ENCODE peak calls at places on chromosome 1, in eight cellular contexts. One of them, this sample, is unnamed.

GRCh38 chr1:247471445-247472016 is 13.6 kb upstream of the OR2B11 start:
- DNase-seq in germinal center: peak; percentile 7
- DNase-seq in activated CD8-positive, alpha-beta memory T cell treated with anti-CD3 and anti-CD28 coated beads for 48 hours: no peak
- DNase-seq in left ventricle myocardium superior: no peak
- DNase-seq in AG20443: no peak
- DNase-seq in skeletal muscle cell: no peak
- DNase-seq in stimulated activated CD4-positive, alpha-beta T cell treated with anti-CD3 and anti-CD28 coated beads, Interleukin-2, amount 100 ng/mL, for 24 hours: no peak
- DNase-seq in amygdala: no peak
- DNase-seq in this sample: no peak

GRCh38 chr1:7299994-7300393 is 471.1 kb upstream of the VAMP3 start:
- DNase-seq in stimulated activated CD4-positive, alpha-beta T cell treated with anti-CD3 and anti-CD28 coated beads, Interleukin-2, amount 100 ng/mL, for 24 hours: no peak
- DNase-seq in AG20443: peak; percentile 54
- DNase-seq in activated CD8-positive, alpha-beta memory T cell treated with anti-CD3 and anti-CD28 coated beads for 48 hours: no peak
- DNase-seq in germinal center: no peak
- DNase-seq in amygdala: no peak
- DNase-seq in left ventricle myocardium superior: no peak
- DNase-seq in skeletal muscle cell: peak; percentile 76
- DNase-seq in this sample: peak; percentile 57

GRCh38 chr1:222627232-222627631 is 9.3 kb downstream of the MIA3 start:
- DNase-seq in stimulated activated CD4-positive, alpha-beta T cell treated with anti-CD3 and anti-CD28 coated beads, Interleukin-2, amount 100 ng/mL, for 24 hours: no peak
- DNase-seq in activated CD8-positive, alpha-beta memory T cell treated with anti-CD3 and anti-CD28 coated beads for 48 hours: no peak
- DNase-seq in amygdala: no peak
- DNase-seq in skeletal muscle cell: peak; percentile 62
- DNase-seq in AG20443: peak; percentile 67
- DNase-seq in germinal center: no peak
- DNase-seq in left ventricle myocardium superior: no peak
- DNase-seq in this sample: no peak

GRCh38 chr1:223474804-223475203 is 81.6 kb downstream of the CCDC185 start:
- DNase-seq in skeletal muscle cell: no peak
- DNase-seq in activated CD8-positive, alpha-beta memory T cell treated with anti-CD3 and anti-CD28 coated beads for 48 hours: no peak
- DNase-seq in AG20443: no peak
- DNase-seq in germinal center: no peak
- DNase-seq in left ventricle myocardium superior: no peak
- DNase-seq in amygdala: no peak
- DNase-seq in stimulated activated CD4-positive, alpha-beta T cell treated with anti-CD3 and anti-CD28 coated beads, Interleukin-2, amount 100 ng/mL, for 24 hours: no peak
- DNase-seq in this sample: no peak

GRCh38 chr1:1425753-1426495 is 4.8 kb upstream of the ANKRD65 start:
- DNase-seq in skeletal muscle cell: no peak
- DNase-seq in germinal center: no peak
- DNase-seq in stimulated activated CD4-positive, alpha-beta T cell treated with anti-CD3 and anti-CD28 coated beads, Interleukin-2, amount 100 ng/mL, for 24 hours: no peak
- DNase-seq in activated CD8-positive, alpha-beta memory T cell treated with anti-CD3 and anti-CD28 coated beads for 48 hours: no peak
- DNase-seq in AG20443: peak; percentile 16
- DNase-seq in left ventricle myocardium superior: no peak
- DNase-seq in amygdala: no peak
- DNase-seq in this sample: no peak

GRCh38 chr1:69737527-69738176 is 169.9 kb downstream of the LRRC7 start:
- DNase-seq in activated CD8-positive, alpha-beta memory T cell treated with anti-CD3 and anti-CD28 coated beads for 48 hours: no peak
- DNase-seq in left ventricle myocardium superior: no peak
- DNase-seq in stimulated activated CD4-positive, alpha-beta T cell treated with anti-CD3 and anti-CD28 coated beads, Interleukin-2, amount 100 ng/mL, for 24 hours: no peak
- DNase-seq in AG20443: peak; percentile 54
- DNase-seq in skeletal muscle cell: peak; percentile 29
- DNase-seq in germinal center: no peak
- DNase-seq in amygdala: no peak
- DNase-seq in this sample: peak; percentile 48

GRCh38 chr1:186985889-186986491 is 157.2 kb downstream of the PLA2G4A start:
- DNase-seq in activated CD8-positive, alpha-beta memory T cell treated with anti-CD3 and anti-CD28 coated beads for 48 hours: no peak
- DNase-seq in germinal center: no peak
- DNase-seq in amygdala: no peak
- DNase-seq in stimulated activated CD4-positive, alpha-beta T cell treated with anti-CD3 and anti-CD28 coated beads, Interleukin-2, amount 100 ng/mL, for 24 hours: no peak
- DNase-seq in skeletal muscle cell: no peak
- DNase-seq in left ventricle myocardium superior: no peak
- DNase-seq in AG20443: peak; percentile 51
- DNase-seq in this sample: peak; percentile 41

GRCh38 chr1:201013991-201014815 is 9.3 kb downstream of the KIF21B start:
- DNase-seq in skeletal muscle cell: no peak
- DNase-seq in left ventricle myocardium superior: no peak
- DNase-seq in stimulated activated CD4-positive, alpha-beta T cell treated with anti-CD3 and anti-CD28 coated beads, Interleukin-2, amount 100 ng/mL, for 24 hours: no peak
- DNase-seq in activated CD8-positive, alpha-beta memory T cell treated with anti-CD3 and anti-CD28 coated beads for 48 hours: no peak
- DNase-seq in germinal center: no peak
- DNase-seq in AG20443: no peak
- DNase-seq in amygdala: peak; percentile 64
- DNase-seq in this sample: no peak

GRCh38 chr1:234659538-234659937 is 49.6 kb upstream of the IRF2BP2 start:
- DNase-seq in AG20443: peak; percentile 80
- DNase-seq in activated CD8-positive, alpha-beta memory T cell treated with anti-CD3 and anti-CD28 coated beads for 48 hours: no peak
- DNase-seq in left ventricle myocardium superior: no peak
- DNase-seq in amygdala: no peak
- DNase-seq in stimulated activated CD4-positive, alpha-beta T cell treated with anti-CD3 and anti-CD28 coated beads, Interleukin-2, amount 100 ng/mL, for 24 hours: no peak
- DNase-seq in germinal center: no peak
- DNase-seq in skeletal muscle cell: peak; percentile 56
- DNase-seq in this sample: peak; percentile 76

GRCh38 chr1:242405947-242406346 is 118.5 kb downstream of the PLD5 start:
- DNase-seq in activated CD8-positive, alpha-beta memory T cell treated with anti-CD3 and anti-CD28 coated beads for 48 hours: no peak
- DNase-seq in stimulated activated CD4-positive, alpha-beta T cell treated with anti-CD3 and anti-CD28 coated beads, Interleukin-2, amount 100 ng/mL, for 24 hours: no peak
- DNase-seq in AG20443: no peak
- DNase-seq in left ventricle myocardium superior: no peak
- DNase-seq in skeletal muscle cell: no peak
- DNase-seq in germinal center: no peak
- DNase-seq in amygdala: no peak
- DNase-seq in this sample: no peak

GRCh38 chr1:82177190-82177589 is 376.5 kb downstream of the ADGRL2 start:
- DNase-seq in skeletal muscle cell: peak; percentile 57
- DNase-seq in activated CD8-positive, alpha-beta memory T cell treated with anti-CD3 and anti-CD28 coated beads for 48 hours: no peak
- DNase-seq in stimulated activated CD4-positive, alpha-beta T cell treated with anti-CD3 and anti-CD28 coated beads, Interleukin-2, amount 100 ng/mL, for 24 hours: no peak
- DNase-seq in germinal center: no peak
- DNase-seq in left ventricle myocardium superior: no peak
- DNase-seq in AG20443: no peak
- DNase-seq in amygdala: no peak
- DNase-seq in this sample: no peak

GRCh38 chr1:95084317-95085176 is 11.8 kb upstream of the ALG14 start:
- DNase-seq in stimulated activated CD4-positive, alpha-beta T cell treated with anti-CD3 and anti-CD28 coated beads, Interleukin-2, amount 100 ng/mL, for 24 hours: no peak
- DNase-seq in activated CD8-positive, alpha-beta memory T cell treated with anti-CD3 and anti-CD28 coated beads for 48 hours: no peak
- DNase-seq in skeletal muscle cell: no peak
- DNase-seq in germinal center: peak; percentile 61
- DNase-seq in amygdala: no peak
- DNase-seq in AG20443: peak; percentile 18
- DNase-seq in left ventricle myocardium superior: no peak
- DNase-seq in this sample: peak; percentile 11

GRCh38 chr1:206472454-206472853 is 2.2 kb downstream of the IKBKE start:
- DNase-seq in AG20443: peak; percentile 67
- DNase-seq in stimulated activated CD4-positive, alpha-beta T cell treated with anti-CD3 and anti-CD28 coated beads, Interleukin-2, amount 100 ng/mL, for 24 hours: peak; percentile 34
- DNase-seq in left ventricle myocardium superior: no peak
- DNase-seq in activated CD8-positive, alpha-beta memory T cell treated with anti-CD3 and anti-CD28 coated beads for 48 hours: no peak
- DNase-seq in skeletal muscle cell: peak; percentile 69
- DNase-seq in amygdala: no peak
- DNase-seq in germinal center: no peak
- DNase-seq in this sample: peak; percentile 77

GRCh38 chr1:51936531-51936930 is 54.0 kb downstream of the RAB3B start:
- DNase-seq in germinal center: no peak
- DNase-seq in skeletal muscle cell: no peak
- DNase-seq in AG20443: no peak
- DNase-seq in left ventricle myocardium superior: no peak
- DNase-seq in stimulated activated CD4-positive, alpha-beta T cell treated with anti-CD3 and anti-CD28 coated beads, Interleukin-2, amount 100 ng/mL, for 24 hours: no peak
- DNase-seq in amygdala: no peak
- DNase-seq in activated CD8-positive, alpha-beta memory T cell treated with anti-CD3 and anti-CD28 coated beads for 48 hours: no peak
- DNase-seq in this sample: no peak

GRCh38 chr1:23473037-23473800 is 10.8 kb downstream of the ASAP3 start:
- DNase-seq in AG20443: no peak
- DNase-seq in activated CD8-positive, alpha-beta memory T cell treated with anti-CD3 and anti-CD28 coated beads for 48 hours: no peak
- DNase-seq in skeletal muscle cell: peak; percentile 31
- DNase-seq in amygdala: no peak
- DNase-seq in stimulated activated CD4-positive, alpha-beta T cell treated with anti-CD3 and anti-CD28 coated beads, Interleukin-2, amount 100 ng/mL, for 24 hours: no peak
- DNase-seq in germinal center: no peak
- DNase-seq in left ventricle myocardium superior: no peak
- DNase-seq in this sample: peak; percentile 65

GRCh38 chr1:19128965-19129514 is 81.0 kb downstream of the UBR4 start:
- DNase-seq in germinal center: no peak
- DNase-seq in activated CD8-positive, alpha-beta memory T cell treated with anti-CD3 and anti-CD28 coated beads for 48 hours: no peak
- DNase-seq in left ventricle myocardium superior: no peak
- DNase-seq in stimulated activated CD4-positive, alpha-beta T cell treated with anti-CD3 and anti-CD28 coated beads, Interleukin-2, amount 100 ng/mL, for 24 hours: no peak
- DNase-seq in skeletal muscle cell: no peak
- DNase-seq in AG20443: no peak
- DNase-seq in amygdala: no peak
- DNase-seq in this sample: no peak